ENCODE peak calls at places on chromosomes 7 and 10, in four cellular contexts. P is lung, U is ovary, D is upper lobe of left lung. H is an unnamed sample.

GRCh38 chr7:35993663-35994622 is 159.1 kb upstream of the EEPD1 start:
- DNase-seq in U (no peak), P (no peak), D (no peak), H (no peak)

GRCh38 chr7:111438369-111439289 is 123.7 kb downstream of the IMMP2L start:
- DNase-seq in U (no peak), P (no peak), D (no peak), H (no peak)

GRCh38 chr7:45980181-45980905 is 59.3 kb upstream of the IGFBP3 start:
- DNase-seq in D (no peak), P (peak; percentile 26), U (no peak), H (no peak)

GRCh38 chr7:47458057-47458456 is 123.9 kb downstream of the TNS3 start:
- DNase-seq in D (no peak), P (peak; percentile 58), U (peak; percentile 83), H (no peak)

GRCh38 chr7:134083766-134084487 is 43.2 kb upstream of the LRGUK start:
- DNase-seq in P (no peak), D (no peak), U (no peak), H (no peak)

GRCh38 chr7:44853391-44853790 is 5.5 kb upstream of the H2AZ2 start:
- DNase-seq in U (no peak), D (no peak), P (no peak), H (no peak)

GRCh38 chr10:60572511-60573194 is 183.0 kb upstream of the ANK3 start:
- DNase-seq in D (no peak), U (peak; percentile 36), P (no peak), H (no peak)

GRCh38 chr10:112815238-112816032 is 134.6 kb upstream of the TCF7L2 start:
- DNase-seq in U (no peak), D (no peak), P (no peak), H (no peak)

GRCh38 chr7:119377-120163 is 72.8 kb upstream of the FAM20C start:
- DNase-seq in D (peak; percentile 85), P (no peak), U (no peak), H (no peak)

GRCh38 chr10:12130237-12130872 is 878 bp downstream of the SEC61A2 start:
- DNase-seq in P (peak; percentile 31), D (no peak), U (no peak), H (peak; percentile 53)

GRCh38 chr7:124840435-124840834 is 74.8 kb upstream of the GPR37 start:
- DNase-seq in D (no peak), P (no peak), U (no peak), H (no peak)

GRCh38 chr7:93923291-93923690 is 1.8 kb downstream of the GNG11 start:
- DNase-seq in D (no peak), P (no peak), U (no peak), H (no peak)

GRCh38 chr7:93931655-93932054 is 10.1 kb downstream of the GNG11 start:
- DNase-seq in U (no peak), P (no peak), D (no peak), H (no peak)

GRCh38 chr7:93926800-93927199 is 5.3 kb downstream of the GNG11 start:
- DNase-seq in P (no peak), U (no peak), D (no peak), H (no peak)

GRCh38 chr7:93923946-93924345 is 2.4 kb downstream of the GNG11 start:
- DNase-seq in U (no peak), P (no peak), D (no peak), H (no peak)

GRCh38 chr7:93927585-93927984 is 6.0 kb downstream of the GNG11 start:
- DNase-seq in U (no peak), P (no peak), D (no peak), H (no peak)
- H3K4me3 ChIP-seq in U (no peak overlapping the region), P (no peak overlapping the region), D (no peak overlapping the region), H (no peak overlapping the region)

GRCh38 chr10:78035933-78036583 is 2.4 kb downstream of the RPS24 start:
- DNase-seq in P (no peak), D (no peak), U (no peak), H (no peak)
- H3K4me3 ChIP-seq in P (no peak overlapping the region), D (no peak overlapping the region), U (no peak overlapping the region), H (peak overlapping the region; percentile 96)

DNA sequence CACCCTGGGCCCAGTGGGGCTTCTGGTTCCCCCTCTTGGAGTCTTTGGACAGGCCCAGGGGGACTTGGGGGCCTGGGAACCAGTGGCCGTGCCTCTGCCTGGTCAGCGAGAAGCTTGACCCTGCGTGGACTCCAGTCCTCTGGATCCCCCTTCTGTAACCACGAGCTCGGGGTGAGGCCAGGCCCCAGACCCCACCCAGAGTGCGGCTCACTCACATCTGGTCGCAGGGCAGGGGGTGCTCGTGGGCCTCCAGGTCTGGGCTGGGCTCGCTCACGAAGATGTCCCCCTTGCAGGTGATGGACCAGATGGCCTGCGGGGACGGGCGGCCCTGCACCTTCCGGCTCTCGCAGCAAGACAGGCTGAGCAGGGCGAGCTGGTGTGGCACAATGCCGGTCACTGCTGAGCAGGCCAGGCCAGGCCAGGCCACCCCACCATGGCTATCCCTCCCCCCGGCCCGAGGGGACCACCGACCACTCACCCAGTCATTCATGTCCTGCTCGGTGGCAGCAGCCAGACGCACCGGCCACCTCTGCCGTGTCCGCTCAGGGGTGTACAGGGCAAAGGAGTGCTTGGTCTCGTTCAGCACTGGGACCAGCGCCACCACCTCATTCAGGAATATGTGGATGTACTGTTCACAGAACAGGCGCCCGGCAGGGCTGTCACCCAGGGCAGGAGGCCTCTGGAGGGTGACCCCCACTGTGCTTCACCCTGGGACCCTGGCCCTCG is 19.7 kb downstream of the BHLHA15 start:
- DNase-seq in P (no peak), U (no peak), D (peak; percentile 79), H (no peak)
- H3K4me3 ChIP-seq in P (no peak overlapping the region), U (no peak overlapping the region), D (no peak overlapping the region), H (no peak overlapping the region)

GRCh38 chr10:88830643-88831277 is 20.9 kb downstream of the ANKRD22 start:
- DNase-seq in D (no peak), P (no peak), U (no peak), H (no peak)
- H3K4me3 ChIP-seq in D (no peak overlapping the region), P (no peak overlapping the region), U (no peak overlapping the region), H (no peak overlapping the region)

DNA sequence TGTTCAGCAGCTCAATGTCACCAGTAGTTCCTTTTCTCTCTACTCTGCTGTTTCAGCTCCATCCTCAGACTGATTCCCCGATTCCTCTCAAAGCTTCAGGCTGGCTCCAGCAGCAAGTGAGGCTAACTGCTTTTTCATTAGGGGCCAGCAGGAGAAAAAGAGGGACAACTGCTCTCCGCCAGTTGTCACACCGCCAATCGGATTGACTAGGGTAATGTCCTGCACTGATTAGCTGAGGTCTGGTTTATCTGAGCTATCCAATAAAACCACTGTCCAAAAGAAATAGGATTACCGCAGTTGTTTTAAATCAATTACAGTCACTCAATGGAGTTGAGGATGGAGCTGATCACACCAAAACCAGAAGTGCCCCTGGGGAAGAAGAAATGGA is 351.4 kb upstream of the NPVF start:
- DNase-seq in D (no peak), P (no peak), U (no peak), H (no peak)
- H3K4me3 ChIP-seq in D (no peak overlapping the region), P (no peak overlapping the region), U (no peak overlapping the region), H (no peak overlapping the region)

DNA sequence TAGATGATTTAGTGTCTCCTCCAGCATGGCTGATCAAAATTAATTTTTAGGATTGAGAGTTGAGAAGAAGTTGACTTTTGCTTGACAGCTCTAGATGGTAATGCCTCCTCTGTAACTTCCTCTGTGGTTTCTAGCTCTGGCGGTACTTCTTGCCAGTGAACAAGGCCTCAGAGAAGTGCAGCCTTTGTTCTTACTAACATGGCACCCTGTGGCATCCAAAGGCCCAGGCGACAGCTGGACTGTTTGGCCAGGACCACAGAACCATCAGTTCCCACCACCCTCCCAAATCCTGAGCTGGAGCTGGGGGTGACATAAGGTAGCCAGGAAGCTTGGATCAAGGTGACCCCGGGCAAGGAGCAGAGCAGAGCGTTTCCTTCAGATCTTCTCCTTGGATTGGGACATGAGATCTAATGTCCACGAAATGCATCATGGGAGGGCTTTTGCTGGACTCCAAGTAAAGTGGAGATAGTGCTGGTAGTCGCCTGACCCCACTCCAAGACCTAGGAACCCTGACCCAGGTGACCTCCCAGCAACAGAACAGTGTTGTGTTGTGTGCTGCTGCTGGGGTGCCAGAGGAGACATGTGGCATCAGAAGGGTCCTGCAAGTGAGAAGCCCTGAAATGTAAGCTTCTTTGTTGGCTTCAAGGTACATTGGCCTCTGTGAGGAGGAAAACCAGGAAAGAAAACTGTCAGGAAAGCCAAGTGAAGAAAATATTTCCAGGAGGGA is 41.8 kb downstream of the APBB1IP start:
- DNase-seq in P (no peak), U (no peak), D (no peak), H (no peak)
- H3K4me3 ChIP-seq in P (no peak overlapping the region), U (no peak overlapping the region), D (no peak overlapping the region), H (no peak overlapping the region)

GRCh38 chr10:24231200-24231599 is 22.3 kb downstream of the KIAA1217 start:
- DNase-seq in U (no peak), P (no peak), D (no peak), H (no peak)
- H3K4me3 ChIP-seq in U (no peak overlapping the region), P (no peak overlapping the region), D (no peak overlapping the region), H (no peak overlapping the region)